ENCODE peak calls at places on chromosome 18, in seven cellular contexts. L is MM.1S, G is GM23248, J is OCI-LY7, T is PC-3, N is HCT116, R is GM23338. Q is an unnamed sample.

GRCh38 chr18:56926740-56927139 is 220.1 kb upstream of the BOD1L2 start:
- DNase-seq in G (no peak), R (no peak), L (no peak), N (no peak), J (no peak), T (no peak), Q (no peak)

GRCh38 chr18:2510416-2510815 is 60.9 kb downstream of the METTL4 start:
- DNase-seq in T (no peak), G (no peak), J (no peak), R (no peak), N (no peak), L (no peak), Q (no peak)

GRCh38 chr18:55473534-55473933 is 114.5 kb downstream of the TCF4 start:
- DNase-seq in T (no peak), L (no peak), G (no peak), J (no peak), N (no peak), R (no peak), Q (no peak)

GRCh38 chr18:62781893-62782292 is 66.6 kb downstream of the PHLPP1 start:
- DNase-seq in N (no peak), T (peak), L (no peak), R (peak), J (no peak), G (peak), Q (no peak)

GRCh38 chr18:9792565-9793226 is 84.6 kb downstream of the RAB31 start:
- DNase-seq in J (peak), G (no peak), L (peak), N (no peak), R (peak), T (peak), Q (no peak)

GRCh38 chr18:38940863-38941531 is 1375.4 kb upstream of the CELF4 start:
- DNase-seq in R (peak), N (peak), T (peak), G (peak), J (peak), L (peak), Q (peak)

GRCh38 chr18:34492652-34493051 is 217.4 kb upstream of the DTNA start:
- DNase-seq in T (peak), R (peak), G (peak), J (no peak), N (no peak), L (no peak), Q (peak)

GRCh38 chr18:55250729-55251128 is 291.5 kb upstream of the CCDC68 start:
- DNase-seq in R (no peak), L (no peak), T (peak), G (peak), J (no peak), N (no peak), Q (no peak)

GRCh38 chr18:67217551-67218166 is 298.9 kb downstream of the DSEL start:
- DNase-seq in J (peak), T (peak), R (peak), N (peak), L (peak), G (peak), Q (peak)

GRCh38 chr18:9796933-9797549 is 88.7 kb upstream of the TXNDC2 start:
- DNase-seq in R (no peak), T (peak), L (no peak), J (no peak), N (no peak), G (peak), Q (no peak)

GRCh38 chr18:58222439-58223125 is 178.6 kb downstream of the NEDD4L start:
- DNase-seq in T (peak), J (no peak), N (no peak), R (no peak), G (peak), L (no peak), Q (no peak)
- H3K4me2 ChIP-seq in T (peak), J (no peak), N (peak), R (peak), G (peak), L (no peak), Q (peak)

GRCh38 chr18:49483198-49483597 is 3.8 kb downstream of the C18orf32 start:
- DNase-seq in J (no peak), G (no peak), T (no peak), L (no peak), R (no peak), N (no peak), Q (no peak)
- H3K4me3 ChIP-seq in J (no peak), G (no peak), T (no peak), L (no peak), R (no peak), N (no peak), Q (no peak)

GRCh38 chr18:51153659-51154371 is 43.7 kb downstream of the MEX3C start:
- DNase-seq in T (no peak), N (no peak), G (no peak), R (no peak), J (peak), L (peak), Q (no peak)
- TF ChIP-seq EZH2phosphoT487 in T (no peak), N (no peak), G (no peak), R (no peak), J (no peak), L (no peak), Q (no peak)

DNA sequence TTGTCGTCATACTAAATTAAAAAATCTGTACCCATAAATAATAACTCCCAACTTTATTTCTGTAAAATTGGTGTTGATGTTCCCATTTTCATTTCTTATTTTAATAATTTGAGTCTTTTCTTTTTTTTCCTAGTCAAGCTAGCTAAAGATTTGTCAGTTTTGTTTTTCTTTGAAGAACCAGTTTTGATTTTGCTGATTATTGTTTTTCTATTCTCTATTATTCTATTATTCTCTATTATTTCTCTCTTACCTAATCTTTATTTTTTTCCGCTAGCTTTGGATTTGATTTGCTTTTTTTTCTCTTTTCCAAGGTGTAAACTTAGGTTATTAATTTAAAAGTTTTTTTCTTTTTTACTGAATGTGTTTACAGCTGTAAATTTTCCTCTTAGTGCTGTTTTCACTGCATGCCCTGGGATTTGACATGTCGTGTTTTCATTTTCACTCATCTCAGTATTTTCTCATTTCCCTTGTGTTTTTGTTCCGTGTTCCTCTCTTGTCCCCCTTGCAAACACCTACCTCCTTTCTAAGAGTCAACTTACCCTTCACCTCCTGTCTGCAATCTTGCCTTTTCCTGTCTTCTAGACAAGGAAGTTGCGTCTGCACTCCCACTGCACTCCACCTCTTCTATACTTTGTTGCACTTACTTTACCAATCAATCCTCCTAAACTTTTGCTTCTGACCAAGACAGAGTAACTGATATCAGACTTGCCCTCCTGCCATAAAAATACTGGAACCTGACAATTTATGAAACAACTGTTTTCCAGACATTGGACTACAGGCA is 18.8 kb downstream of the PSMG2 start:
- DNase-seq in G (no peak), N (no peak), T (no peak), J (no peak), L (no peak), R (no peak), Q (no peak)
- H3K4me2 ChIP-seq in G (no peak), N (no peak), T (no peak), J (no peak), L (no peak), R (no peak), Q (no peak)

Q was measured in hepatocyte.